ENCODE peak calls at places on chromosomes 4 and X, in seven cellular contexts. E, V, R, M, O, D and W are unnamed samples.

GRCh38 chrX:43559643-43560042 is 96.5 kb upstream of the MAOA start:
- DNase-seq in D (peak), O (peak), E (peak), R (peak), M (peak), V (no peak), W (no peak)

GRCh38 chr4:181938641-181939040 is 304.6 kb upstream of the TENM3 start:
- DNase-seq in M (no peak), E (no peak), D (no peak), R (no peak), O (no peak), V (peak), W (no peak)

GRCh38 chrX:150887906-150888465 is 10.5 kb downstream of the CD99L2 start:
- DNase-seq in R (no peak), M (no peak), D (peak), V (no peak), O (no peak), E (no peak), W (no peak)

GRCh38 chr4:168630445-168631187 is 133.8 kb downstream of the PALLD start:
- DNase-seq in M (no peak), V (peak), E (peak), R (no peak), D (peak), O (no peak), W (no peak)

GRCh38 chr4:8414377-8414776 is 26.1 kb downstream of the ACOX3 start:
- DNase-seq in V (no peak), D (no peak), R (no peak), O (no peak), M (no peak), E (no peak), W (no peak)

GRCh38 chr4:26263165-26263564 is 57.6 kb upstream of the RBPJ start:
- DNase-seq in V (peak), E (no peak), D (no peak), R (peak), M (no peak), O (no peak), W (no peak)

GRCh38 chrX:119468930-119469635 is 839 bp downstream of the SLC25A5 start:
- DNase-seq in O (peak), R (peak), V (peak), D (peak), E (peak), M (peak), W (peak)

GRCh38 chr4:5827108-5828004 is 65.5 kb downstream of the CRMP1 start:
- DNase-seq in E (no peak), M (no peak), D (peak), V (no peak), O (no peak), R (no peak), W (no peak)

GRCh38 chr4:107825072-107825789 is 499 bp downstream of the SGMS2 start:
- DNase-seq in R (peak), O (no peak), V (peak), E (peak), D (peak), M (no peak), W (no peak)

GRCh38 chr4:126346654-126347053 is 1031.9 kb downstream of the FAT4 start:
- DNase-seq in M (no peak), V (no peak), D (no peak), E (no peak), R (no peak), O (no peak), W (no peak)

GRCh38 chr4:38177035-38177791 is 217.0 kb downstream of the PTTG2 start:
- DNase-seq in O (peak), V (no peak), D (peak), R (peak), E (peak), M (no peak), W (no peak)

GRCh38 chr4:25590171-25590570 is 65.5 kb upstream of the SLC34A2 start:
- DNase-seq in R (no peak), D (no peak), E (no peak), O (no peak), M (no peak), V (no peak), W (no peak)

GRCh38 chr4:182169987-182170386 is 73.2 kb upstream of the TENM3 start:
- DNase-seq in M (no peak), D (no peak), O (no peak), V (no peak), E (no peak), R (no peak), W (no peak)

GRCh38 chrX:2490634-2491033 is 10.1 kb downstream of the DHRSX start:
- DNase-seq in M (no peak), R (no peak), D (no peak), V (no peak), O (no peak), E (peak), W (no peak)